ENCODE peak calls at places on chromosomes 2 and 18, in six cellular contexts. One of them, this sample, is unnamed.

GRCh38 chr2:127597984-127598380 is 48.0 kb upstream of the GPR17 start:
- DNase-seq in MM.1S: no peak
- DNase-seq in MG63: peak; percentile 32
- DNase-seq in uterus: no peak
- DNase-seq in CD8-positive, alpha-beta T cell: no peak
- DNase-seq in heart right ventricle: no peak
- DNase-seq in this sample: peak; percentile 31

GRCh38 chr2:150591901-150592300 is 104.4 kb upstream of the RND3 start:
- DNase-seq in MM.1S: no peak
- DNase-seq in MG63: no peak
- DNase-seq in uterus: no peak
- DNase-seq in CD8-positive, alpha-beta T cell: no peak
- DNase-seq in heart right ventricle: no peak
- DNase-seq in this sample: peak; percentile 41

GRCh38 chr2:43480874-43481273 is 115.0 kb downstream of the THADA start:
- DNase-seq in MM.1S: no peak
- DNase-seq in MG63: no peak
- DNase-seq in uterus: no peak
- DNase-seq in CD8-positive, alpha-beta T cell: no peak
- DNase-seq in heart right ventricle: no peak
- DNase-seq in this sample: no peak

GRCh38 chr2:15555839-15556238 is 5.3 kb downstream of the NBAS start:
- DNase-seq in MM.1S: no peak
- DNase-seq in MG63: no peak
- DNase-seq in uterus: no peak
- DNase-seq in CD8-positive, alpha-beta T cell: no peak
- DNase-seq in heart right ventricle: no peak
- DNase-seq in this sample: no peak

GRCh38 chr2:136207030-136207623 is 89.2 kb upstream of the CXCR4 start:
- DNase-seq in MM.1S: no peak
- DNase-seq in MG63: no peak
- DNase-seq in uterus: no peak
- DNase-seq in CD8-positive, alpha-beta T cell: no peak
- DNase-seq in heart right ventricle: no peak
- DNase-seq in this sample: no peak

GRCh38 chr2:76310894-76311293 is 600.2 kb upstream of the GCFC2 start:
- DNase-seq in MM.1S: no peak
- DNase-seq in MG63: no peak
- DNase-seq in uterus: no peak
- DNase-seq in CD8-positive, alpha-beta T cell: no peak
- DNase-seq in heart right ventricle: no peak
- DNase-seq in this sample: no peak

GRCh38 chr2:109615637-109616144 is 1.5 kb downstream of the SOWAHC start:
- DNase-seq in MM.1S: no peak
- DNase-seq in MG63: no peak
- DNase-seq in uterus: no peak
- DNase-seq in CD8-positive, alpha-beta T cell: no peak
- DNase-seq in heart right ventricle: no peak
- DNase-seq in this sample: peak; percentile 34

GRCh38 chr2:25887624-25888242 is 9.4 kb upstream of the ASXL2 start:
- DNase-seq in MM.1S: no peak
- DNase-seq in MG63: no peak
- DNase-seq in uterus: no peak
- DNase-seq in CD8-positive, alpha-beta T cell: no peak
- DNase-seq in heart right ventricle: no peak
- DNase-seq in this sample: no peak

GRCh38 chr2:54470241-54470938 is 14.3 kb downstream of the SPTBN1 start:
- DNase-seq in MM.1S: no peak
- DNase-seq in MG63: no peak
- DNase-seq in uterus: no peak
- DNase-seq in CD8-positive, alpha-beta T cell: no peak
- DNase-seq in heart right ventricle: no peak
- DNase-seq in this sample: no peak

GRCh38 chr2:84492571-84492970 is 23.7 kb upstream of the DNAH6 start:
- DNase-seq in MM.1S: no peak
- DNase-seq in MG63: no peak
- DNase-seq in uterus: no peak
- DNase-seq in CD8-positive, alpha-beta T cell: no peak
- DNase-seq in heart right ventricle: no peak
- DNase-seq in this sample: no peak

GRCh38 chr2:240868286-240869108 is at the start of gene AGXT:
- DNase-seq in MM.1S: no peak
- DNase-seq in MG63: peak; percentile 46
- DNase-seq in uterus: peak; percentile 24
- DNase-seq in CD8-positive, alpha-beta T cell: no peak
- DNase-seq in heart right ventricle: no peak
- DNase-seq in this sample: no peak

GRCh38 chr18:31942301-31942998 is 478 bp downstream of the TRAPPC8 start:
- DNase-seq in MM.1S: peak; percentile 40
- DNase-seq in MG63: peak; percentile 36
- DNase-seq in uterus: no peak
- DNase-seq in CD8-positive, alpha-beta T cell: no peak
- DNase-seq in heart right ventricle: peak; percentile 9
- DNase-seq in this sample: peak; percentile 67

GRCh38 chr18:45617284-45617683 is 2.0 kb downstream of the SLC14A2 start:
- DNase-seq in MM.1S: no peak
- DNase-seq in MG63: peak; percentile 96
- DNase-seq in uterus: peak; percentile 85
- DNase-seq in CD8-positive, alpha-beta T cell: no peak
- DNase-seq in heart right ventricle: peak; percentile 59
- DNase-seq in this sample: peak; percentile 89

GRCh38 chr2:100104718-100105677 is 37.4 kb downstream of the AFF3 start:
- DNase-seq in MM.1S: no peak
- DNase-seq in MG63: peak; percentile 51
- DNase-seq in uterus: peak; percentile 31
- DNase-seq in CD8-positive, alpha-beta T cell: peak; percentile 22
- DNase-seq in heart right ventricle: no peak
- DNase-seq in this sample: no peak

GRCh38 chr18:9854801-9855676 is 30.7 kb upstream of the TXNDC2 start:
- DNase-seq in MM.1S: no peak
- DNase-seq in MG63: no peak
- DNase-seq in uterus: peak; percentile 54
- DNase-seq in CD8-positive, alpha-beta T cell: no peak
- DNase-seq in heart right ventricle: no peak
- DNase-seq in this sample: no peak

GRCh38 chr2:157432475-157433106 is 11.3 kb downstream of the CYTIP start:
- DNase-seq in MM.1S: no peak
- DNase-seq in MG63: no peak
- DNase-seq in uterus: no peak
- DNase-seq in CD8-positive, alpha-beta T cell: no peak
- DNase-seq in heart right ventricle: no peak
- DNase-seq in this sample: no peak

GRCh38 chr2:29310665-29311348 is 195.6 kb downstream of the CLIP4 start:
- DNase-seq in MM.1S: no peak
- DNase-seq in MG63: no peak
- DNase-seq in uterus: no peak
- DNase-seq in CD8-positive, alpha-beta T cell: no peak
- DNase-seq in heart right ventricle: no peak
- DNase-seq in this sample: no peak

GRCh38 chr2:37000273-37000780 is 34.0 kb upstream of the STRN start:
- DNase-seq in MM.1S: no peak
- DNase-seq in MG63: no peak
- DNase-seq in uterus: no peak
- DNase-seq in CD8-positive, alpha-beta T cell: no peak
- DNase-seq in heart right ventricle: no peak
- DNase-seq in this sample: peak; percentile 6

GRCh38 chr18:58272779-58273500 is 228.9 kb downstream of the NEDD4L start:
- DNase-seq in MM.1S: no peak
- DNase-seq in MG63: no peak
- DNase-seq in uterus: no peak
- DNase-seq in CD8-positive, alpha-beta T cell: peak; percentile 20
- DNase-seq in heart right ventricle: no peak
- DNase-seq in this sample: no peak

GRCh38 chr2:216082388-216082733 is 642 bp downstream of the TMEM169 start:
- DNase-seq in MM.1S: no peak
- DNase-seq in MG63: no peak
- DNase-seq in uterus: no peak
- DNase-seq in CD8-positive, alpha-beta T cell: no peak
- DNase-seq in heart right ventricle: no peak
- DNase-seq in this sample: no peak

GRCh38 chr2:216555274-216555673 is 56.6 kb downstream of the RPL37A start:
- DNase-seq in MM.1S: no peak
- DNase-seq in MG63: peak; percentile 89
- DNase-seq in uterus: no peak
- DNase-seq in CD8-positive, alpha-beta T cell: no peak
- DNase-seq in heart right ventricle: peak; percentile 70
- DNase-seq in this sample: peak; percentile 53

GRCh38 chr2:59993721-59994120 is 559.7 kb downstream of the BCL11A start:
- DNase-seq in MM.1S: no peak
- DNase-seq in MG63: no peak
- DNase-seq in uterus: no peak
- DNase-seq in CD8-positive, alpha-beta T cell: no peak
- DNase-seq in heart right ventricle: no peak
- DNase-seq in this sample: peak; percentile 27

DNA sequence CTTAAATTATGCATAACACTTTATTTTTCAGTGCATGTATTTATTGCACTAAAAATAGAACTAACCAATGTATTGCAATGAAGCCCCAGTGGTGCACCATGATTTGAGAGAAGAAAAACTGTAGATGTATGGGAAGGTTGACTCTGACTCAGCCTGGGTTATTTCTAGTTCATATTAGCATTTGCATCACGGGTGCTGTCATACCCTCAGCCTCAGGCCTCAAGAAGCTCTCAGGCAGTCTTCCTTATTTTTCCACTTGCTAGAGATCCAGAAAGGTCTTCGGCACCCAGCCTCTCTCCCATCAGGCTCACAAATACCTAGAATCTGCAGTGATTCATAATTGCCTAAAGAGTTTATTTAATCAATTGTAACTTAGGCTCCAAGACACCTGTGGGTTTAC is 148.0 kb downstream of the DNER start:
- DNase-seq in MM.1S: no peak
- DNase-seq in MG63: no peak
- DNase-seq in uterus: no peak
- DNase-seq in CD8-positive, alpha-beta T cell: no peak
- DNase-seq in heart right ventricle: no peak
- DNase-seq in this sample: no peak
- H3K9me3 ChIP-seq in MM.1S: no peaks in the 10 kb centered on the region
- H3K9me3 ChIP-seq in MG63: no peaks in the 10 kb centered on the region
- H3K9me3 ChIP-seq in uterus: no peaks in the 10 kb centered on the region
- H3K9me3 ChIP-seq in CD8-positive, alpha-beta T cell: no peaks in the 10 kb centered on the region
- H3K9me3 ChIP-seq in heart right ventricle: no peaks in the 10 kb centered on the region
- H3K9me3 ChIP-seq in this sample: no peaks in the 10 kb centered on the region

GRCh38 chr2:89784960-89785359 is 1093.5 kb downstream of the RPIA start:
- DNase-seq in MM.1S: no peak
- DNase-seq in MG63: no peak
- DNase-seq in uterus: no peak
- DNase-seq in CD8-positive, alpha-beta T cell: no peak
- DNase-seq in heart right ventricle: no peak
- DNase-seq in this sample: no peak
- H3K9me3 ChIP-seq in MM.1S: no peaks in the 10 kb centered on the region
- H3K9me3 ChIP-seq in MG63: peaks cover 59% of the 10 kb centered on the region
- H3K9me3 ChIP-seq in uterus: no peaks in the 10 kb centered on the region
- H3K9me3 ChIP-seq in CD8-positive, alpha-beta T cell: peaks cover 17% of the 10 kb centered on the region
- H3K9me3 ChIP-seq in heart right ventricle: peaks cover 76% of the 10 kb centered on the region
- H3K9me3 ChIP-seq in this sample: peaks cover 92% of the 10 kb centered on the region

GRCh38 chr18:78495550-78495949 is 484.1 kb upstream of the SALL3 start:
- DNase-seq in MM.1S: no peak
- DNase-seq in MG63: no peak
- DNase-seq in uterus: no peak
- DNase-seq in CD8-positive, alpha-beta T cell: no peak
- DNase-seq in heart right ventricle: no peak
- DNase-seq in this sample: no peak
- H3K9me3 ChIP-seq in MM.1S: no peaks in the 10 kb centered on the region
- H3K9me3 ChIP-seq in MG63: no peaks in the 10 kb centered on the region
- H3K9me3 ChIP-seq in uterus: no peaks in the 10 kb centered on the region
- H3K9me3 ChIP-seq in CD8-positive, alpha-beta T cell: no peaks in the 10 kb centered on the region
- H3K9me3 ChIP-seq in heart right ventricle: no peaks in the 10 kb centered on the region
- H3K9me3 ChIP-seq in this sample: peaks cover 69% of the 10 kb centered on the region

GRCh38 chr2:101667823-101668222 is 29.7 kb upstream of the MAP4K4 start:
- DNase-seq in MM.1S: no peak
- DNase-seq in MG63: no peak
- DNase-seq in uterus: no peak
- DNase-seq in CD8-positive, alpha-beta T cell: no peak
- DNase-seq in heart right ventricle: no peak
- DNase-seq in this sample: no peak
- H3K9me3 ChIP-seq in MM.1S: no peaks in the 10 kb centered on the region
- H3K9me3 ChIP-seq in MG63: peaks cover 11% of the 10 kb centered on the region
- H3K9me3 ChIP-seq in uterus: no peaks in the 10 kb centered on the region
- H3K9me3 ChIP-seq in CD8-positive, alpha-beta T cell: no peaks in the 10 kb centered on the region
- H3K9me3 ChIP-seq in heart right ventricle: peaks cover 7% of the 10 kb centered on the region
- H3K9me3 ChIP-seq in this sample: peaks cover 6% of the 10 kb centered on the region

DNA sequence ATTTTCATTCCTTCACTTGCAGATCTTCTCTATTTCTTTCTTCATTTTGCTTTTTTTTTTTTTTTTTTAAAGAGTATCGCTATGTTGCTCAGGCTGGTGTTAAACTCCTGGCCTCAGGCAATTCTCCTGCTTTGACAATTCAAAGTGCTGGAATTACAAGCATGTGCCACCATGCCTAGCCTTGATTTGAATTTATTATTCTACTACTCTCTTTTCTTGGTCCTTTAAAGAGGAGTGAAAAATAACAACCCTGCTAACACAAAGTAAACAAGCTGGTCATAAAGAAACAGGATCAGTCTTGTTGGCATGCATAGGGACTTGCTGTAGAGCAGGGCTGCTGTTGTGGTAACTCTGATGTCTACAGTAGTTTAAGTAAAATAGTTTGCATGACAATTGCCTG is 1615.3 kb upstream of the ZEB2 start:
- DNase-seq in MM.1S: no peak
- DNase-seq in MG63: no peak
- DNase-seq in uterus: no peak
- DNase-seq in CD8-positive, alpha-beta T cell: no peak
- DNase-seq in heart right ventricle: no peak
- DNase-seq in this sample: peak; percentile 9
- H3K9me3 ChIP-seq in MM.1S: no peaks in the 10 kb centered on the region
- H3K9me3 ChIP-seq in MG63: no peaks in the 10 kb centered on the region
- H3K9me3 ChIP-seq in uterus: no peaks in the 10 kb centered on the region
- H3K9me3 ChIP-seq in CD8-positive, alpha-beta T cell: no peaks in the 10 kb centered on the region
- H3K9me3 ChIP-seq in heart right ventricle: no peaks in the 10 kb centered on the region
- H3K9me3 ChIP-seq in this sample: no peaks in the 10 kb centered on the region

DNA sequence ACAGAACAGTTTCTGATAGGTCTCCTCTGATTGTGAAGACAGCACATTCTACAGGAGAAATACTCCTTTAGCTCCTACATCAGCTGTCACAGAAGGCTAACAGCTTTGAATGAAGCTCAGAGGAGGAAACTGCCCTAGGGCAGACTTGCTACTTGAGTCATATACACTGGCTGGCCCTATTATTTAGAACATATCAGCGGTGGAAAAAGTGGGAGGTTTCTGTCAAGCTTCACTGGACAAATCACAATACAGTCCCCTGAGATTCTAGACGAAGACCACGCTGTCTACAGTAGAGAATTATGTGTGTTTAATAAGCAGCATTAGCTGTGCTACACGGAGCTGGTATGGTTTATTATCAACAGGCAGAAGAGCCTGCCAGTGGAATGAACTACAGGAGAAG is 230.9 kb upstream of the FSIP2 start:
- DNase-seq in MM.1S: no peak
- DNase-seq in MG63: no peak
- DNase-seq in uterus: no peak
- DNase-seq in CD8-positive, alpha-beta T cell: no peak
- DNase-seq in heart right ventricle: no peak
- DNase-seq in this sample: peak; percentile 23
- H3K9me3 ChIP-seq in MM.1S: no peaks in the 10 kb centered on the region
- H3K9me3 ChIP-seq in MG63: peaks cover 7% of the 10 kb centered on the region
- H3K9me3 ChIP-seq in uterus: no peaks in the 10 kb centered on the region
- H3K9me3 ChIP-seq in CD8-positive, alpha-beta T cell: peaks cover 3% of the 10 kb centered on the region
- H3K9me3 ChIP-seq in heart right ventricle: peaks cover 47% of the 10 kb centered on the region
- H3K9me3 ChIP-seq in this sample: peaks cover 19% of the 10 kb centered on the region

This sample was measured in mammary epithelial cell.